ENCODE peak calls at places on chromosomes 12 and 14, in five cellular contexts. P, M, N, G and X are unnamed samples.

GRCh38 chr14:81402123-81402495 is 2.0 kb upstream of the STON2 start:
- DNase-seq in N (peak), G (no peak), P (no peak), M (no peak), X (peak)

GRCh38 chr12:12791756-12792346 is 6.4 kb downstream of the APOLD1 start:
- DNase-seq in M (no peak), N (peak), G (peak), P (no peak), X (peak)

GRCh38 chr14:76784881-76785280 is 23.6 kb downstream of the VASH1 start:
- DNase-seq in M (peak), N (peak), G (peak), P (peak), X (peak)

GRCh38 chr12:84766375-84766774 is 146.2 kb downstream of the SLC6A15 start:
- DNase-seq in N (no peak), P (no peak), M (no peak), G (no peak), X (no peak)

GRCh38 chr14:53872551-53873188 is 84.0 kb downstream of the BMP4 start:
- DNase-seq in P (no peak), M (no peak), N (no peak), G (no peak), X (no peak)

GRCh38 chr12:110971189-110971920 is 51.0 kb upstream of the MYL2 start:
- DNase-seq in M (no peak), G (peak), P (no peak), N (no peak), X (no peak)

GRCh38 chr14:50396636-50397460 is at the start of gene CDKL1:
- DNase-seq in N (peak), M (peak), P (peak), G (peak), X (peak)

GRCh38 chr12:25715147-25715546 is 162.1 kb upstream of the LMNTD1 start:
- DNase-seq in G (no peak), M (no peak), N (no peak), P (no peak), X (no peak)

GRCh38 chr12:113271853-113272561 is 50.7 kb downstream of the TPCN1 start:
- DNase-seq in G (peak), P (peak), N (peak), M (no peak), X (peak)

GRCh38 chr14:36684946-36685345 is 23.3 kb downstream of the PAX9 start:
- DNase-seq in N (no peak), P (no peak), G (no peak), M (no peak), X (no peak)

GRCh38 chr14:52355016-52355430 is 40.9 kb downstream of the PTGER2 start:
- DNase-seq in P (no peak), N (peak), M (no peak), G (no peak), X (peak)

GRCh38 chr12:109927622-109928021 is 27.5 kb downstream of the TCHP start:
- DNase-seq in G (no peak), N (peak), M (peak), P (no peak), X (no peak)

GRCh38 chr14:71675902-71676291 is 256.3 kb upstream of the RGS6 start:
- DNase-seq in N (no peak), G (no peak), M (no peak), P (no peak), X (no peak)

GRCh38 chr14:94696518-94696917 is 73.4 kb downstream of the GSC start:
- DNase-seq in N (peak), M (no peak), P (no peak), G (no peak), X (peak)

GRCh38 chr14:65230287-65230728 is 128.0 kb upstream of the MAX start:
- DNase-seq in M (no peak), G (peak), P (no peak), N (no peak), X (no peak)

GRCh38 chr14:97970222-97970621 is 1173.0 kb downstream of the VRK1 start:
- DNase-seq in P (no peak), M (no peak), G (no peak), N (no peak), X (no peak)

GRCh38 chr14:35404496-35405303 is at the start of gene NFKBIA:
- DNase-seq in M (peak), G (peak), N (peak), P (peak), X (peak)

GRCh38 chr14:83874662-83875061 is 1655.3 kb upstream of the FLRT2 start:
- DNase-seq in M (no peak), N (no peak), P (no peak), G (no peak), X (no peak)

GRCh38 chr12:77049767-77050353 is 15.5 kb downstream of the E2F7 start:
- DNase-seq in M (no peak), G (no peak), P (no peak), N (peak), X (peak)

GRCh38 chr14:104141621-104142091 is 3.3 kb downstream of the KIF26A start:
- DNase-seq in M (no peak), G (peak), P (no peak), N (no peak), X (no peak)

GRCh38 chr14:22265319-22266140 is 323.5 kb downstream of the DAD1 start:
- DNase-seq in M (no peak), N (peak), P (no peak), G (no peak), X (peak)

GRCh38 chr14:83463500-83464098 is 1929.9 kb upstream of the SEL1L start:
- DNase-seq in P (peak), N (peak), M (no peak), G (no peak), X (peak)

GRCh38 chr12:89349814-89350213 is 2.5 kb downstream of the DUSP6 start:
- DNase-seq in G (no peak), P (peak), M (no peak), N (peak), X (peak)

GRCh38 chr14:89303452-89304435 is 113.3 kb downstream of the FOXN3 start:
- DNase-seq in M (no peak), G (no peak), P (peak), N (peak), X (peak)

GRCh38 chr12:130333341-130333740 is 4.3 kb upstream of the PIWIL1 start:
- DNase-seq in M (no peak), G (no peak), P (no peak), N (no peak), X (no peak)

GRCh38 chr12:125225641-125226040 is 160.4 kb downstream of the AACS start:
- DNase-seq in G (no peak), N (no peak), P (no peak), M (no peak), X (no peak)

GRCh38 chr14:89844508-89844907 is 110.0 kb downstream of the EFCAB11 start:
- DNase-seq in N (no peak), G (no peak), P (no peak), M (no peak), X (no peak)

GRCh38 chr14:32524609-32525391 is 195.7 kb downstream of the AKAP6 start:
- DNase-seq in M (no peak), N (peak), G (no peak), P (no peak), X (peak)

GRCh38 chr12:64057706-64058105 is 164.4 kb downstream of the KICS2 start:
- DNase-seq in N (no peak), G (no peak), P (no peak), M (no peak), X (no peak)

GRCh38 chr12:105907982-105908381 is 230.8 kb downstream of the NUAK1 start:
- DNase-seq in M (no peak), P (no peak), N (no peak), G (no peak), X (no peak)

GRCh38 chr12:77118696-77119095 is 53.3 kb upstream of the E2F7 start:
- DNase-seq in M (no peak), N (peak), G (no peak), P (no peak), X (peak)

GRCh38 chr12:122946690-122947271 is 19.5 kb downstream of the ABCB9 start:
- DNase-seq in M (peak), P (peak), G (peak), N (peak), X (peak)

GRCh38 chr14:103109789-103110415 is 13.4 kb upstream of the TNFAIP2 start:
- DNase-seq in G (no peak), M (no peak), P (no peak), N (peak), X (peak)

GRCh38 chr12:19575307-19576243 is 136.3 kb downstream of the AEBP2 start:
- DNase-seq in P (peak), G (no peak), M (no peak), N (peak), X (peak)

DNA sequence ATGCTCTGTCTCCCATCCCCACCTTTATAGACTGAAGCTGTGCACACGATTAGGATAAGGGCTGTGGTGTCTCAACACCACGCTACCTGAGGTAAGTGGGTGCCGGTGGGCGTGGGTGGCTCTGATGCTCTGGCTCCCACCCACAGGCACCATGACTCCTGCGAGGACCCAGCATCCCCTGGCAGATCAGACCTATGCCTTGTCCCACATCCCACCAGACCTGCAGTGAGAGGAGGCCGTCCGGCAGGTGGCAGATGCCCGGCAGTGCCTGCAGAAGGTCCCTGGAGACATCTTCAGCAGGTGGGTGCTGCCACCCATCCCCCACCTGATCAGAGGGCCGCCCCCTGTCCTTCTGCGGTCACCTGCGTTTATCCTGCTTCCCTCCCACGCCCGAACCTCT is 104.4 kb upstream of the PRB2 start:
- DNase-seq in P (no peak), N (no peak), M (no peak), G (no peak), X (no peak)
- H3K4me3 ChIP-seq in P (no peak), N (no peak), M (no peak), G (no peak), X (no peak)

GRCh38 chr14:60251877-60252276 is 2.9 kb downstream of the PPM1A start:
- DNase-seq in N (no peak), P (no peak), M (no peak), G (no peak), X (no peak)
- H3K4me3 ChIP-seq in N (no peak), P (peak), M (no peak), G (no peak), X (no peak)

GRCh38 chr14:31027847-31028246 is 1.7 kb upstream of the STRN3 start:
- DNase-seq in P (no peak), M (no peak), G (no peak), N (no peak), X (no peak)
- H3K4me3 ChIP-seq in P (no peak), M (no peak), G (no peak), N (no peak), X (no peak)

GRCh38 chr14:84965279-84965678 is 564.7 kb upstream of the FLRT2 start:
- DNase-seq in N (no peak), P (no peak), G (no peak), M (no peak), X (no peak)

GRCh38 chr14:84963518-84963917 is 566.4 kb upstream of the FLRT2 start:
- DNase-seq in N (no peak), M (no peak), P (no peak), G (no peak), X (no peak)

GRCh38 chr14:84969501-84969900 is 560.4 kb upstream of the FLRT2 start:
- DNase-seq in N (no peak), P (no peak), G (no peak), M (no peak), X (no peak)
- H3K4me3 ChIP-seq in N (no peak), P (no peak), G (no peak), M (no peak), X (no peak)

DNA sequence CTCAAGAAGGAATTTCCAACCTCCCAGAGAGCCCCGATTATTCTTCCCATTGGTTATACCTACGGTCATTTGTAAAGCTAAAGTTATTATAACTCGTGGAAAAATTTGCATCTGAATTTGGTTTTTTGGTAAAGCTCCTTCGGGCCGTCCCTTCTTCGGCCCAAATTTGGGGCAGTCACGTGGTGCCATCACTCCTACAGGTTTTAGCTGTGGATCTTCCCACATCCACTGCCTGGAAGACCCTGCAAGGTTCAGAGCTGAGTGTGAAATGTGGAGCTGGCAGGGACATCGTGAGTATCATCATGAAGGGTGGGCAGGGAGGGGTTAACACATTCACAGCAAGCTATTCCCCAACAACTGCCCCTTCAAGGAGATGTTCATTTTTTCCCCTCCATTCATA is 105.7 kb downstream of the NT5DC3 start:
- DNase-seq in N (no peak), M (no peak), P (no peak), G (peak), X (no peak)
- H3K4me3 ChIP-seq in N (no peak), M (no peak), P (no peak), G (no peak), X (no peak)

GRCh38 chr12:120886194-120887018 is 17.8 kb downstream of the SPPL3 start:
- DNase-seq in P (no peak), G (no peak), N (no peak), M (no peak), X (no peak)

GRCh38 chr12:120890963-120891362 is 13.2 kb downstream of the SPPL3 start:
- DNase-seq in M (no peak), P (no peak), N (no peak), G (no peak), X (no peak)

GRCh38 chr12:120887253-120888043 is 16.7 kb downstream of the SPPL3 start:
- DNase-seq in M (no peak), P (no peak), N (no peak), G (no peak), X (no peak)

DNA sequence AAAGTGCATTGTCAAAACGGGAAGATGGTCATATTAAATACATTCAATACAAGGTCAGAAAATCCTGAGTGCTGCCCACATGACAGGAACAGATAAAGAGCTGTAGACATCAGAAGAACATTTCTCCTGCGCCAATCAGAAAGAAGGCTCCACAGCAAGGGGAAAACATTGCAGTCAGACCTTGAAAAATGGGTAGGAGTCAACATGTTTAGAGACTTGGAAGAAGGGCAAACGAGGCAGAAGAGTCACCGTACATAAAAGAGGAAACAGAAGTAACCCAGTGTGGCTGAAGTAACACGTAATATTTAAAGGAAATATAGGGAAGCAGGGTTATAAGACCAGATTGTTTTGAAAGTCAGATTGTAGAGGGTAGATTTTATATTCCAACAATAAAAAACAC is 11.9 kb downstream of the SPPL3 start:
- DNase-seq in M (no peak), G (no peak), P (no peak), N (no peak), X (no peak)
- H3K4me3 ChIP-seq in M (no peak), G (no peak), P (no peak), N (no peak), X (no peak)